ENCODE peak calls at places on chromosomes 13 and 19, in six cellular contexts. G is amniotic stem cell; V is stimulated activated CD4-positive, alpha-beta T cell treated with anti-CD3 and anti-CD28 coated beads, Interleukin-12 subunit alpha, Interleukin-12 subunit beta, amount 100 ng/mL, for 48 hours; W is HFFc6; X is AG20443; E is globus pallidus. L is an unnamed sample.

GRCh38 chr13:27449936-27450828 is at the start of gene MTIF3:
- DNase-seq in V (peak; percentile 95), E (peak; percentile 89), G (peak; percentile 77), X (peak; percentile 91), W (peak; percentile 78), L (peak; percentile 93)

GRCh38 chr13:29733069-29733700 is 117.2 kb downstream of the UBL3 start:
- DNase-seq in V (no peak), E (no peak), W (peak; percentile 73), G (no peak), X (no peak), L (no peak)

GRCh38 chr13:40993119-40993518 is 26.0 kb downstream of the ELF1 start:
- DNase-seq in V (no peak), G (no peak), W (no peak), E (no peak), X (no peak), L (no peak)

GRCh38 chr13:99356216-99357089 is 49.3 kb upstream of the GPR183 start:
- DNase-seq in X (peak; percentile 66), G (no peak), V (no peak), E (peak; percentile 48), W (no peak), L (no peak)

GRCh38 chr19:6047741-6048231 is 62.5 kb downstream of the RFX2 start:
- DNase-seq in V (no peak), E (no peak), G (peak; percentile 36), X (peak; percentile 55), W (peak; percentile 62), L (peak; percentile 47)

GRCh38 chr19:5978606-5979552 is 939 bp upstream of the RANBP3 start:
- DNase-seq in G (no peak), X (no peak), E (no peak), W (no peak), V (no peak), L (no peak)

GRCh38 chr13:105116966-105117365 is 1418.5 kb downstream of the EFNB2 start:
- DNase-seq in W (no peak), G (no peak), E (no peak), X (no peak), V (no peak), L (no peak)

GRCh38 chr13:96700657-96701056 is 293.6 kb downstream of the OXGR1 start:
- DNase-seq in E (no peak), X (no peak), V (no peak), G (no peak), W (no peak), L (no peak)

GRCh38 chr19:30864460-30865215 is 484.6 kb downstream of the TSHZ3 start:
- DNase-seq in G (no peak), V (no peak), E (peak; percentile 45), X (no peak), W (no peak), L (no peak)

GRCh38 chr19:40663712-40664692 is 26.4 kb downstream of the NUMBL start:
- DNase-seq in G (no peak), V (no peak), W (peak; percentile 14), E (no peak), X (no peak), L (peak; percentile 48)

GRCh38 chr19:45152504-45153338 is 8.1 kb downstream of the NKPD1 start:
- DNase-seq in V (peak; percentile 24), E (peak; percentile 10), X (peak; percentile 52), G (no peak), W (no peak), L (peak; percentile 48)

GRCh38 chr19:53102701-53103140 is 501 bp downstream of the ZNF160 start:
- DNase-seq in X (peak; percentile 69), E (no peak), V (peak; percentile 23), W (peak; percentile 39), G (no peak), L (peak; percentile 76)

GRCh38 chr19:14758816-14759215 is 19.5 kb downstream of the ADGRE2 start:
- DNase-seq in V (no peak), G (no peak), W (no peak), X (no peak), E (no peak), L (no peak)

GRCh38 chr19:35184267-35184666 is 29.7 kb downstream of the FXYD5 start:
- DNase-seq in E (no peak), X (no peak), W (no peak), G (no peak), V (no peak), L (no peak)